ENCODE peak calls at places on chromosome 12, in seven cellular contexts. V is fibroblast of lung, I is WERI-Rb-1, R is pancreas, Y is mucosa of descending colon, E is cardiac muscle cell, P is lower lobe of right lung. C is an unnamed sample.

GRCh38 chr12:77625441-77625840 is 205.3 kb upstream of the NAV3 start:
- DNase-seq in V (peak; percentile 90), I (no peak), R (no peak), Y (no peak), E (no peak), P (no peak), C (no peak)

GRCh38 chr12:124917135-124917840 is 2.8 kb upstream of the UBC start:
- DNase-seq in V (peak; percentile 100), I (peak; percentile 99), R (peak; percentile 87), Y (peak; percentile 96), E (peak; percentile 97), P (peak; percentile 98), C (peak; percentile 98)

GRCh38 chr12:76891609-76892008 is 12.8 kb upstream of the CSRP2 start:
- DNase-seq in V (no peak), I (no peak), R (no peak), Y (no peak), E (no peak), P (no peak), C (no peak)

GRCh38 chr12:112386726-112387125 is 4.5 kb upstream of the HECTD4 start:
- DNase-seq in V (peak; percentile 86), I (peak; percentile 19), R (no peak), Y (no peak), E (no peak), P (no peak), C (no peak)

GRCh38 chr12:9745191-9745590 is 12.3 kb upstream of the CLECL1 start:
- DNase-seq in V (no peak), I (no peak), R (no peak), Y (no peak), E (no peak), P (no peak), C (no peak)

GRCh38 chr12:29639893-29640495 is 142.5 kb upstream of the OVCH1 start:
- DNase-seq in V (no peak), I (no peak), R (no peak), Y (no peak), E (no peak), P (no peak), C (no peak)

GRCh38 chr12:123106640-123107359 is 44.1 kb downstream of the PITPNM2 start:
- DNase-seq in V (no peak), I (no peak), R (no peak), Y (peak; percentile 30), E (no peak), P (peak; percentile 71), C (no peak)

GRCh38 chr12:88530868-88531267 is 49.4 kb downstream of the KITLG start:
- DNase-seq in V (no peak), I (no peak), R (no peak), Y (no peak), E (peak; percentile 5), P (no peak), C (no peak)

GRCh38 chr12:131912526-131913274 is 16.4 kb upstream of the PUS1 start:
- DNase-seq in V (peak; percentile 75), I (no peak), R (peak; percentile 82), Y (no peak), E (no peak), P (no peak), C (peak; percentile 99)

GRCh38 chr12:49662998-49663843 is 39.9 kb downstream of the PRPF40B start:
- DNase-seq in V (peak; percentile 86), I (no peak), R (no peak), Y (peak; percentile 65), E (peak; percentile 84), P (peak; percentile 75), C (peak; percentile 59)

GRCh38 chr12:92717202-92717601 is 14.4 kb downstream of the PLEKHG7 start:
- DNase-seq in V (peak; percentile 85), I (peak; percentile 18), R (no peak), Y (no peak), E (no peak), P (no peak), C (no peak)
- TF ChIP-seq CTCF in V (peak; percentile 53), I (peak; percentile 55), R (no peak), Y (no peak), E (peak; percentile 54), P (peak; percentile 41), C (peak; percentile 48)

GRCh38 chr12:67182551-67182950 is 86.6 kb upstream of the CAND1 start:
- DNase-seq in V (no peak), I (no peak), R (no peak), Y (no peak), E (no peak), P (no peak), C (no peak)
- H3K9me3 ChIP-seq in V (no peaks in the 10 kb centered on the region), I (peaks cover 3% of the 10 kb centered on the region), R (no peaks in the 10 kb centered on the region), Y (no peaks in the 10 kb centered on the region), E (no peaks in the 10 kb centered on the region), P (no peaks in the 10 kb centered on the region), C (no peaks in the 10 kb centered on the region)

DNA sequence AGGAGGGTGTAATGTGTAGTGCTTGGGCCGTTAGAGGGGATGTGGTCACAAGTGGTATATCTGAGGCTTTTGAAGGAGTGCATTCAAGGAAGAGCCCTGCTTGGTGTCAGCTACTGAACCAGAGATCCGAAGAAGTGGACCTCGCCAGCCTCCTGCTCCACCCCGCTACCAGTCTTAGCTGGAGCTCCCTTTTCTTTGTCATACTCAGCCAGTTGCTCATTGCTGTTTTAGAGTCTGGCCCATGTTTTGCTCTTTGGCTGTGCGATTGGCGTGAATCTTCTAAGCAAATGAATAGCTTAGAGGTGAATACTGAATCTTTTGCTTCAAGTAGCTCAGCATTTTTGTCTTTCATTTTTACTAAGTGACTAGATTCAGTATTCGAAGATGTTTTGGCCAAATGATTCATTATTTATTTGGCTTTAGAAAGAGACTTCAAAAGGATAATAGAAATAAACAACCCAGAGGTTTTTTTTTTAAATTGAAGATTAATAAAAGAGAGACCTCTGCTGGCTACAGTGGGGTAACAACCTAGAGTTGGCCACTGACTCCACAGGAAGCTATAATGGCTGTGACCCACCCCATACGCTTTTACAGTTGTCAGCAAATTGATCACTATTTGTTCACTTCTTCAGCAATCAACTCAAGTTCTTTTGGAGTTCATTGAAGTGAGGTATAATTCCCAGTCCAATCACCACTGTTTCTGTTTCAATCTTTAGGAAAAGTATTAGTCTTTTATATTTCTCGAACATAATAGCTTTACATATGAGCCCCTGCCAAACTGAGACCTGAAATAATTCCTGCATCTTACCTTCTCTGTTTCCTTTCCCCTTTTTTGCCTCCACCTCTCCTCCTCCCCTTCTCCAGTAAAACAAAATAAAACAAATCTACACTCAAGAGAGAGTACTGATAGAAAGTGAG is 19.9 kb downstream of the CDKN1B start:
- DNase-seq in V (peak; percentile 69), I (no peak), R (no peak), Y (no peak), E (peak; percentile 48), P (no peak), C (peak; percentile 32)
- H3K4me3 ChIP-seq in V (peak overlapping the region; percentile 27), I (no peak overlapping the region), R (no peak overlapping the region), Y (no peak overlapping the region), E (no peak overlapping the region), P (peak overlapping the region; percentile 16), C (no peak overlapping the region)

GRCh38 chr12:97283297-97283696 is 179.3 kb upstream of the RMST start:
- DNase-seq in V (no peak), I (peak; percentile 51), R (no peak), Y (no peak), E (no peak), P (no peak), C (peak; percentile 21)
- TF ChIP-seq CTCF in V (no peak), I (peak; percentile 76), R (no peak), Y (no peak), E (no peak), P (peak; percentile 6), C (peak; percentile 34)

GRCh38 chr12:133023566-133023965 is 13.7 kb upstream of the ZNF84 start:
- DNase-seq in V (no peak), I (no peak), R (no peak), Y (no peak), E (no peak), P (no peak), C (no peak)
- H3K9me3 ChIP-seq in V (no peaks in the 10 kb centered on the region), I (peaks cover 13% of the 10 kb centered on the region), R (no peaks in the 10 kb centered on the region), Y (peaks cover 82% of the 10 kb centered on the region), E (peaks cover 3% of the 10 kb centered on the region), P (peaks cover 77% of the 10 kb centered on the region), C (no peaks in the 10 kb centered on the region)

DNA sequence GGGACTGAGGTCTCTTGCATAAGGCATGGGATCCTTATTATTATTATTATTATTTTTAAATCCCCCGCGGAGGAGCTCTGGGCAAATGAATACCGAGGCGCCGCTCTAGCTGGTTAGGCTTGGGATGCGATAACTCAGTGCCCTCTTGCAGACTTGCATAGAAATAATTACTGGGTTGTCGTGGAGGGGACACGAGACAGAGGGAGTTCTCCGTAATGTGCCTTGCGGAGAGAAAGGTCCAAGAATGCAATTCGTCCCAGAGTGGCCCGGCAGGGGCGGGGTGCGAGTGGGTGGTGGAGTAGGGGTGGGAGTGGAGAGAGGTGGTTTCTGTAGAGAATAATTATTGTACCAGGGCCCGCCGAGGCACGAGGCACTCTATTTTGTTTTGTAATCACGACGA is 2.5 kb upstream of the TBX5 start:
- DNase-seq in V (no peak), I (no peak), R (no peak), Y (no peak), E (no peak), P (no peak), C (no peak)
- H3K4me3 ChIP-seq in V (peak overlapping the region; percentile 76), I (no peak overlapping the region), R (peak overlapping the region; percentile 50), Y (no peak overlapping the region), E (peak overlapping the region; percentile 97), P (peak overlapping the region; percentile 60), C (no peak overlapping the region)

DNA sequence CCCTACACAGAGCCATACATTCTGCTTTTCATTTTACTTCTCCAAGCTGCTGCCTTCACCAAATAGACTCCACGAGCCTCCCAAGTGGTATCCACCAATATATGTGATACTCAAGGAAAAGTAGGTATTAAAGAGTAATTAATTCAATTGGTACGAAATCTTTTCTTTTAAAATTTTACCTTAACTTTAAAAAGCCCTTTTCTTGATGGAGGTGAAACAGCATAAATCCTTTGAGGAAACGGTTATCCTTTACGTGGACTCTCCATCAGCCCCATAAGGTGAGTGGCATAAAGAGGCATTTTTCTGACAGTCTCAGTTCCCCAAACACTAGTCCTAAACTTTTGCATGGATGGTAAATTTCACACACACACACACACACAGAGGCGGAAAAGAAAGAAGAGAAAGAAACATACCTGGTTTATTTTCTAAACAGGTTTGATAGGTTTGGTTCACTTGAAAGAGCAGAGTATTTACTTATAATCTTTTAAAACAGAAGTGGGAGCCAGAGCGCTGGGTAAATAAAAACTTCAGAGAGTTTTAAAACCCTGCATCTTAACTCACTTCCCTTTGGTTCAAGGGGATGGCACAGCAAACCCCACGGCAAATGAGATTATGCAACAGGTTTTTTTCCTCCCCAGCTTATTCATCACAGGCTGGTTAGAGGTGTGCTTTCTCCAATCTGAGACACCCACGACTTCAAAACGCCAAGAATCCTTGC is 1.9 kb downstream of the DUSP16 start:
- DNase-seq in V (peak; percentile 57), I (peak; percentile 16), R (no peak), Y (peak; percentile 76), E (peak; percentile 41), P (no peak), C (no peak)
- TF ChIP-seq CTCF in V (no peak), I (no peak), R (no peak), Y (no peak), E (no peak), P (no peak), C (no peak)